ENCODE peak calls at places on chromosomes 5 and 9, in nine cellular contexts. H is NAMALWA; O is left ventricle myocardium inferior; P is mesenchymal stem cell; S is nucleus accumbens; W is neural crest cell; J is Calu3; N is stimulated activated CD8-positive, alpha-beta memory T cell treated with anti-CD3 and anti-CD28 coated beads, Interleukin-4, amount 100 ng/mL, for 24 hours; L is germinal center. I is an unnamed sample.

GRCh38 chr9:97272072-97272471 is 35.4 kb upstream of the CCDC180 start:
- DNase-seq in O (no peak), H (no peak), L (no peak), S (no peak), P (no peak), J (no peak), N (no peak), W (no peak), I (no peak)

GRCh38 chr5:162299793-162300192 is 232.2 kb downstream of the GABRG2 start:
- DNase-seq in W (no peak), N (no peak), S (no peak), P (no peak), L (no peak), H (no peak), O (no peak), J (no peak), I (no peak)

GRCh38 chr5:137605377-137605776 is 106.3 kb upstream of the SPOCK1 start:
- DNase-seq in P (no peak), J (no peak), O (no peak), W (no peak), N (no peak), H (peak), L (no peak), S (no peak), I (no peak)

GRCh38 chr9:13263511-13263910 is 16.0 kb downstream of the MPDZ start:
- DNase-seq in N (no peak), P (no peak), J (no peak), O (no peak), H (no peak), L (no peak), S (no peak), W (no peak), I (no peak)

GRCh38 chr5:53256746-53257145 is 147.2 kb upstream of the MOCS2 start:
- DNase-seq in H (no peak), L (no peak), W (no peak), P (peak), J (no peak), S (no peak), N (no peak), O (no peak), I (no peak)

GRCh38 chr9:113808391-113809191 is 67.5 kb upstream of the ZNF618 start:
- DNase-seq in L (no peak), S (no peak), P (peak), H (no peak), W (no peak), O (peak), J (peak), N (no peak), I (no peak)

GRCh38 chr9:98569070-98569469 is 139.7 kb downstream of the GABBR2 start:
- DNase-seq in O (no peak), H (no peak), W (no peak), L (no peak), S (no peak), P (no peak), J (no peak), N (no peak), I (no peak)

GRCh38 chr5:75168026-75168750 is 68.5 kb downstream of the ANKRD31 start:
- DNase-seq in H (no peak), P (no peak), W (no peak), N (no peak), O (no peak), L (no peak), J (no peak), S (no peak), I (no peak)

GRCh38 chr5:6576861-6577501 is 55.9 kb downstream of the NSUN2 start:
- DNase-seq in H (peak), N (no peak), S (no peak), O (no peak), L (peak), W (peak), P (peak), J (peak), I (peak)

GRCh38 chr5:26121343-26121742 is 917.0 kb downstream of the CDH9 start:
- DNase-seq in W (no peak), J (no peak), O (no peak), S (no peak), N (no peak), P (peak), H (peak), L (no peak), I (no peak)

GRCh38 chr5:98455660-98456059 is 317.8 kb upstream of the RGMB start:
- DNase-seq in J (no peak), W (no peak), S (no peak), N (no peak), H (no peak), L (no peak), P (peak), O (no peak), I (no peak)

GRCh38 chr9:124611106-124611505 is 103.9 kb upstream of the NR5A1 start:
- DNase-seq in P (no peak), O (no peak), N (no peak), J (no peak), W (no peak), H (no peak), S (no peak), L (no peak), I (no peak)

GRCh38 chr9:131228096-131228495 is 48.2 kb downstream of the FAM78A start:
- DNase-seq in P (no peak), H (no peak), L (no peak), O (no peak), W (no peak), N (no peak), J (no peak), S (no peak), I (no peak)

GRCh38 chr5:112217847-112218579 is 201.1 kb downstream of the EPB41L4A start:
- DNase-seq in H (no peak), J (no peak), L (no peak), S (no peak), W (no peak), O (no peak), P (no peak), N (no peak), I (no peak)

GRCh38 chr5:102799017-102799416 is 43.9 kb downstream of the PAM start:
- DNase-seq in O (no peak), S (no peak), N (no peak), L (no peak), P (no peak), H (no peak), J (no peak), W (no peak), I (no peak)

GRCh38 chr5:135215617-135215995 is 181.6 kb upstream of the PITX1 start:
- DNase-seq in P (no peak), H (no peak), S (no peak), W (no peak), N (no peak), O (no peak), J (no peak), L (no peak), I (no peak)

GRCh38 chr9:136438909-136439549 is 616 bp downstream of the INPP5E start:
- DNase-seq in H (peak), W (peak), L (peak), J (peak), O (no peak), P (peak), N (peak), S (no peak), I (no peak)

GRCh38 chr9:135409286-135410200 is 70.0 kb upstream of the PPP1R26 start:
- DNase-seq in O (no peak), L (no peak), H (no peak), S (no peak), P (no peak), W (no peak), N (no peak), J (no peak), I (no peak)

GRCh38 chr5:1010181-1010510 is 1.5 kb downstream of the NKD2 start:
- DNase-seq in W (no peak), O (peak), J (no peak), H (peak), P (no peak), N (no peak), L (no peak), S (no peak), I (no peak)

GRCh38 chr9:97710356-97711222 is 13.4 kb upstream of the XPA start:
- DNase-seq in L (peak), W (peak), S (peak), O (no peak), H (peak), P (peak), N (no peak), J (peak), I (peak)

GRCh38 chr9:33354651-33355211 is 47.6 kb downstream of the AQP7 start:
- DNase-seq in O (no peak), P (peak), N (no peak), S (no peak), W (no peak), J (no peak), H (no peak), L (no peak), I (no peak)

GRCh38 chr9:1939466-1939865 is 75.7 kb upstream of the SMARCA2 start:
- DNase-seq in W (no peak), S (no peak), P (no peak), L (peak), H (no peak), J (no peak), N (no peak), O (no peak), I (no peak)